ENCODE peak calls at places on chromosomes 5 and 9, in six cellular contexts. One of them, this sample, is unnamed.

GRCh38 chr5:123436201-123436600 is 13.0 kb upstream of the CEP120 start:
- DNase-seq in aorta: no peak
- DNase-seq in CD4-positive, alpha-beta memory T cell: no peak
- DNase-seq in heart left ventricle: no peak
- DNase-seq in tibial nerve: no peak
- DNase-seq in sigmoid colon: no peak
- DNase-seq in this sample: no peak

GRCh38 chr9:110047955-110048472 is 159.9 kb downstream of the C9orf152 start:
- DNase-seq in heart left ventricle: no peak
- DNase-seq in sigmoid colon: no peak
- DNase-seq in tibial nerve: no peak
- DNase-seq in aorta: no peak
- DNase-seq in CD4-positive, alpha-beta memory T cell: no peak
- DNase-seq in this sample: peak; percentile 43

GRCh38 chr5:16076657-16077056 is 102.9 kb downstream of the MARCHF11 start:
- DNase-seq in CD4-positive, alpha-beta memory T cell: no peak
- DNase-seq in heart left ventricle: no peak
- DNase-seq in aorta: no peak
- DNase-seq in sigmoid colon: no peak
- DNase-seq in tibial nerve: no peak
- DNase-seq in this sample: no peak

GRCh38 chr5:90934091-90934719 is 375.6 kb downstream of the ADGRV1 start:
- DNase-seq in tibial nerve: no peak
- DNase-seq in sigmoid colon: no peak
- DNase-seq in heart left ventricle: no peak
- DNase-seq in CD4-positive, alpha-beta memory T cell: no peak
- DNase-seq in aorta: no peak
- DNase-seq in this sample: no peak

GRCh38 chr5:24428345-24428744 is 216.4 kb downstream of the CDH10 start:
- DNase-seq in heart left ventricle: no peak
- DNase-seq in sigmoid colon: no peak
- DNase-seq in CD4-positive, alpha-beta memory T cell: no peak
- DNase-seq in tibial nerve: no peak
- DNase-seq in aorta: no peak
- DNase-seq in this sample: no peak

GRCh38 chr5:159101689-159102088 is 2.0 kb upstream of the EBF1 start:
- DNase-seq in sigmoid colon: no peak
- DNase-seq in CD4-positive, alpha-beta memory T cell: no peak
- DNase-seq in tibial nerve: no peak
- DNase-seq in heart left ventricle: no peak
- DNase-seq in aorta: no peak
- DNase-seq in this sample: no peak

GRCh38 chr9:89318123-89319014 is at the start of gene SECISBP2:
- DNase-seq in heart left ventricle: peak; percentile 98
- DNase-seq in aorta: peak; percentile 98
- DNase-seq in tibial nerve: peak; percentile 93
- DNase-seq in CD4-positive, alpha-beta memory T cell: peak; percentile 94
- DNase-seq in sigmoid colon: peak; percentile 98
- DNase-seq in this sample: peak; percentile 95

GRCh38 chr9:84953797-84954695 is 284.5 kb downstream of the NTRK2 start:
- DNase-seq in tibial nerve: peak; percentile 91
- DNase-seq in aorta: peak; percentile 95
- DNase-seq in CD4-positive, alpha-beta memory T cell: peak; percentile 13
- DNase-seq in sigmoid colon: peak; percentile 85
- DNase-seq in heart left ventricle: peak; percentile 76
- DNase-seq in this sample: peak; percentile 81

GRCh38 chr5:117204926-117205869 is 630.6 kb upstream of the SEMA6A start:
- DNase-seq in CD4-positive, alpha-beta memory T cell: no peak
- DNase-seq in aorta: no peak
- DNase-seq in tibial nerve: no peak
- DNase-seq in heart left ventricle: no peak
- DNase-seq in sigmoid colon: no peak
- DNase-seq in this sample: no peak

GRCh38 chr9:77735515-77735914 is 87.4 kb upstream of the GNA14 start:
- DNase-seq in tibial nerve: no peak
- DNase-seq in sigmoid colon: no peak
- DNase-seq in CD4-positive, alpha-beta memory T cell: no peak
- DNase-seq in heart left ventricle: peak; percentile 31
- DNase-seq in aorta: no peak
- DNase-seq in this sample: no peak

GRCh38 chr5:64166201-64166959 is 737 bp downstream of the RNF180 start:
- DNase-seq in sigmoid colon: peak; percentile 62
- DNase-seq in CD4-positive, alpha-beta memory T cell: no peak
- DNase-seq in aorta: no peak
- DNase-seq in heart left ventricle: no peak
- DNase-seq in tibial nerve: no peak
- DNase-seq in this sample: peak; percentile 6

GRCh38 chr5:64164166-64164565 is 1.5 kb upstream of the RNF180 start:
- DNase-seq in sigmoid colon: no peak
- DNase-seq in CD4-positive, alpha-beta memory T cell: no peak
- DNase-seq in heart left ventricle: no peak
- DNase-seq in tibial nerve: no peak
- DNase-seq in aorta: no peak
- DNase-seq in this sample: no peak

GRCh38 chr5:64165160-64165499 is 513 bp upstream of the RNF180 start:
- DNase-seq in tibial nerve: no peak
- DNase-seq in CD4-positive, alpha-beta memory T cell: no peak
- DNase-seq in heart left ventricle: no peak
- DNase-seq in aorta: no peak
- DNase-seq in sigmoid colon: no peak
- DNase-seq in this sample: no peak

GRCh38 chr5:64163746-64164145 is 1.9 kb upstream of the RNF180 start:
- DNase-seq in sigmoid colon: no peak
- DNase-seq in CD4-positive, alpha-beta memory T cell: no peak
- DNase-seq in aorta: no peak
- DNase-seq in heart left ventricle: no peak
- DNase-seq in tibial nerve: no peak
- DNase-seq in this sample: no peak

DNA sequence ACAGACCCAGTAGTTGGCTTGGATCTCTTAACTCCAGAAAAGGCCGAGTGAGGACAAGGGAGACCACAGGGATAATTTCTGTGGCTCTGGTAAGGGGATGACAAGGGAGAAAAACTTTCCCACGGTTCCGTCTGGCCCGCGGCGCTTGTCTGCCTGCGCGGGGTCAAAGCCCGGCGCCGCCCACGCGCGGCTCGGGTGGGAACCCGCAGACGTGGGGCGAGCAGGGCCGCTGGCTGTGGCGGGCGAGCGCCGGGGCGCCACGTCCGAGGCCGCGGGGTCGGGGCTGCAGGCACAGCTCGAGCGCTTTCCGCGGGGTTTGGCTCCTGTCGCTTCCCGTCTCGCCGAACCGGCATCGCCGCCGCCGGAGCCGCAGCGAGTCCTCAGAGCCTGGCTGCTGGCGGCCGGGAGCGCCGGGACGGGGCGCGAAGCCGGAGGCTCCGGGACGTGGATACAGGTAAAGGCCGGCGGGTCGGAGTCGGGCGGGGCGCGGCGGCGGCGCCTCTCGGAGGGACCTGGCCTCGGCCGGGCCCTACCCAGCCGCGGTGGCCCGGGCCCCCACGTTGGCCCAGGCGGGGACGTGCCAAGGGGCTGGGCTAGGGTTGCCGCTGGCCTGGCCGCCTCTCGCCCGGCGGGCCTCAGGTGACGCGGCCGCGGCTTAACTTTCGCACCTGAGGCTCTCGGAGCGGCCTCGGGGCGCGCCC is at the start of gene RNF180:
- DNase-seq in heart left ventricle: peak; percentile 72
- DNase-seq in CD4-positive, alpha-beta memory T cell: no peak
- DNase-seq in tibial nerve: no peak
- DNase-seq in aorta: peak; percentile 88
- DNase-seq in sigmoid colon: peak; percentile 69
- DNase-seq in this sample: peak; percentile 48
- H3K4me3 ChIP-seq in heart left ventricle: peak within 1 kb of the TSS; percentile 75
- H3K4me3 ChIP-seq in CD4-positive, alpha-beta memory T cell: no peak within 1 kb of the TSS
- H3K4me3 ChIP-seq in tibial nerve: peak within 1 kb of the TSS; percentile 82
- H3K4me3 ChIP-seq in aorta: peak within 1 kb of the TSS; percentile 78
- H3K4me3 ChIP-seq in sigmoid colon: peak within 1 kb of the TSS; percentile 58
- H3K4me3 ChIP-seq in this sample: peak within 1 kb of the TSS; percentile 21

GRCh38 chr9:93239526-93239925 is 55.6 kb downstream of the WNK2 start:
- DNase-seq in sigmoid colon: no peak
- DNase-seq in heart left ventricle: no peak
- DNase-seq in CD4-positive, alpha-beta memory T cell: no peak
- DNase-seq in tibial nerve: no peak
- DNase-seq in aorta: no peak
- DNase-seq in this sample: peak; percentile 52
- H3K4me1 ChIP-seq in sigmoid colon: no peaks in the 10 kb centered on the region
- H3K4me1 ChIP-seq in heart left ventricle: no peaks in the 10 kb centered on the region
- H3K4me1 ChIP-seq in CD4-positive, alpha-beta memory T cell: peaks cover 8% of the 10 kb centered on the region
- H3K4me1 ChIP-seq in tibial nerve: no peaks in the 10 kb centered on the region
- H3K4me1 ChIP-seq in aorta: no peaks in the 10 kb centered on the region
- H3K4me1 ChIP-seq in this sample: peaks cover 21% of the 10 kb centered on the region

GRCh38 chr5:177527595-177527994 is 10.8 kb upstream of the DDX41 start:
- DNase-seq in aorta: peak; percentile 62
- DNase-seq in CD4-positive, alpha-beta memory T cell: no peak
- DNase-seq in tibial nerve: no peak
- DNase-seq in heart left ventricle: peak; percentile 4
- DNase-seq in sigmoid colon: peak; percentile 26
- DNase-seq in this sample: no peak

GRCh38 chr5:177529247-177529901 is 12.6 kb upstream of the DDX41 start:
- DNase-seq in tibial nerve: no peak
- DNase-seq in heart left ventricle: peak; percentile 18
- DNase-seq in CD4-positive, alpha-beta memory T cell: no peak
- DNase-seq in sigmoid colon: peak; percentile 40
- DNase-seq in aorta: peak; percentile 31
- DNase-seq in this sample: no peak

GRCh38 chr5:177528631-177529030 is 11.9 kb upstream of the DDX41 start:
- DNase-seq in CD4-positive, alpha-beta memory T cell: no peak
- DNase-seq in heart left ventricle: no peak
- DNase-seq in aorta: peak; percentile 70
- DNase-seq in sigmoid colon: peak; percentile 53
- DNase-seq in tibial nerve: no peak
- DNase-seq in this sample: no peak

GRCh38 chr5:177531209-177531940 is 14.6 kb upstream of the DDX41 start:
- DNase-seq in heart left ventricle: peak; percentile 21
- DNase-seq in tibial nerve: no peak
- DNase-seq in CD4-positive, alpha-beta memory T cell: no peak
- DNase-seq in aorta: peak; percentile 47
- DNase-seq in sigmoid colon: peak; percentile 58
- DNase-seq in this sample: no peak

GRCh38 chr5:177530638-177531037 is 13.9 kb upstream of the DDX41 start:
- DNase-seq in tibial nerve: no peak
- DNase-seq in heart left ventricle: peak; percentile 18
- DNase-seq in aorta: peak; percentile 34
- DNase-seq in sigmoid colon: peak; percentile 35
- DNase-seq in CD4-positive, alpha-beta memory T cell: no peak
- DNase-seq in this sample: no peak
- H3K36me3 ChIP-seq in tibial nerve: peaks cover 39% of the 10 kb centered on the region
- H3K36me3 ChIP-seq in heart left ventricle: peaks cover 20% of the 10 kb centered on the region
- H3K36me3 ChIP-seq in aorta: no peaks in the 10 kb centered on the region
- H3K36me3 ChIP-seq in sigmoid colon: peaks cover 35% of the 10 kb centered on the region
- H3K36me3 ChIP-seq in CD4-positive, alpha-beta memory T cell: peaks cover 43% of the 10 kb centered on the region
- H3K36me3 ChIP-seq in this sample: no peaks in the 10 kb centered on the region

DNA sequence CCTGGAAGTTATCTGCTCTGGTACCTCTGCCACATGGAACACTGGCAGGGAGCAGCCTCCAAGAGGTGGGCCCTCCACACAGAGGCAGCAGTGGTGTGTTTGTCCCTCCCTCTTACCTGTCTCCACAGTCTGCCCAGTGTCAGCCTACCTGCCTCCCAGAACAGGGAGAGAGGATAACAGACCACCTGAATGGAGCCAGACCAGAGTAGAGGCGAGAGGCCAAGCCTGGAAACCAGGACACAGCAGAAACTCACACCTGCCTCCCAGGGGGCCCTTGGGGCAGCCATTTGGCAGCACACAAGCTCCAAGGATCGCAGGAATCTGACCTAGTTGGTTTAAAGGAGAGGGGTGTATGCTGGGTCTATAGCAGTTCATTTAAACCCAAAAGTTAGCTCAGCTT is 100.2 kb upstream of the ZNF366 start:
- DNase-seq in aorta: no peak
- DNase-seq in CD4-positive, alpha-beta memory T cell: no peak
- DNase-seq in tibial nerve: no peak
- DNase-seq in heart left ventricle: no peak
- DNase-seq in sigmoid colon: no peak
- DNase-seq in this sample: no peak
- H3K4me3 ChIP-seq in aorta: no peak overlapping the region
- H3K4me3 ChIP-seq in CD4-positive, alpha-beta memory T cell: no peak overlapping the region
- H3K4me3 ChIP-seq in tibial nerve: no peak overlapping the region
- H3K4me3 ChIP-seq in heart left ventricle: no peak overlapping the region
- H3K4me3 ChIP-seq in sigmoid colon: no peak overlapping the region
- H3K4me3 ChIP-seq in this sample: no peak overlapping the region

DNA sequence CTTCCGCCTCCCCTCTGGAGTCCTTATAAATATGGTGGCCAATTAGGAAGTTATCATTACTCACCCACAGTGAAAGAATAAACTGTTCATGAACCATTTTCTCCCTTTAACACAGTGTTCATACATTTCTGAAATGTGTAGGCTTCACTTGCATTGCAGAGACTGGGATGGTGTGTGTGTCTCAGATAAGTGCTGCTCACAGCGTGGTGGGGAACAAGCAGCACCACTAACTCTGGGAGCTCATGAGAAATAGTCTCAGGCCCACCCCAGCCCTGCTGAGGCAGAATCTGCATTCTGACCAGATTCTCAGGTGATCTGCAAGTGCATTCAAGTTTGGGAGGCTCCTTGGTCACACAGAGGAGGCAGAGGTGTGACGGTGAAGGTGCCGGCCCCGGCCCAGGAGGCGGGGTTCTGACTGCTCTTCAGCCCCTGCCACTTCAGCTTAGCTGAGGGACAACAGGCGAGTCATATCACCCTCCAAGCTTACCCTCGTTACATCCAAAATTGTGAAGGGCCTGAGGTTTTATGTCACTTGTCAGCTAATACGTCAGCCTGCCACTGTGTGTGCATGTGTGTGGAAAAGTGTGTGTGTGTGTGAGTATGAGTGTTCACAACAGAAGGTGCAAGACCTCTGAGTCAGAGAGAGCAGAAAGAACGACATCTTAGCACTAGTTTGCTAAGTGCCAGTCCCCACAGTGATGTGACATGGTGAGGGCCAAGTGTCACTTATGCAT is 34.7 kb downstream of the DAP start:
- DNase-seq in tibial nerve: no peak
- DNase-seq in aorta: no peak
- DNase-seq in sigmoid colon: no peak
- DNase-seq in heart left ventricle: no peak
- DNase-seq in CD4-positive, alpha-beta memory T cell: no peak
- DNase-seq in this sample: no peak
- H3K4me1 ChIP-seq in tibial nerve: peaks cover 50% of the 10 kb centered on the region
- H3K4me1 ChIP-seq in aorta: no peaks in the 10 kb centered on the region
- H3K4me1 ChIP-seq in sigmoid colon: no peaks in the 10 kb centered on the region
- H3K4me1 ChIP-seq in heart left ventricle: peaks cover 55% of the 10 kb centered on the region
- H3K4me1 ChIP-seq in CD4-positive, alpha-beta memory T cell: no peaks in the 10 kb centered on the region
- H3K4me1 ChIP-seq in this sample: peaks cover 16% of the 10 kb centered on the region

GRCh38 chr5:109347252-109347888 is 62.4 kb downstream of the PJA2 start:
- DNase-seq in CD4-positive, alpha-beta memory T cell: no peak
- DNase-seq in sigmoid colon: peak; percentile 70
- DNase-seq in heart left ventricle: no peak
- DNase-seq in aorta: no peak
- DNase-seq in tibial nerve: no peak
- DNase-seq in this sample: peak; percentile 12
- H3K36me3 ChIP-seq in CD4-positive, alpha-beta memory T cell: peaks cover 28% of the 10 kb centered on the region
- H3K36me3 ChIP-seq in sigmoid colon: peaks cover 3% of the 10 kb centered on the region
- H3K36me3 ChIP-seq in heart left ventricle: peaks cover 10% of the 10 kb centered on the region
- H3K36me3 ChIP-seq in aorta: no peaks in the 10 kb centered on the region
- H3K36me3 ChIP-seq in tibial nerve: no peaks in the 10 kb centered on the region
- H3K36me3 ChIP-seq in this sample: peaks cover 3% of the 10 kb centered on the region

This sample was measured in mucosa of descending colon.